ENCODE peak calls at places on chromosome 17, in five cellular contexts. P, E, U, I and Z are unnamed samples.

GRCh38 chr17:72778161-72779151 is 314.0 kb downstream of the SLC39A11 start:
- DNase-seq in E (no peak), P (no peak), U (no peak), I (no peak), Z (no peak)

GRCh38 chr17:58534901-58535421 is 20.5 kb upstream of the MTMR4 start:
- DNase-seq in U (no peak), E (no peak), I (no peak), P (peak), Z (peak)

GRCh38 chr17:56978441-56979090 is 635 bp downstream of the SCPEP1 start:
- DNase-seq in U (no peak), P (peak), E (no peak), I (no peak), Z (no peak)

GRCh38 chr17:10623786-10624338 is 33.2 kb downstream of the MYH3 start:
- DNase-seq in E (no peak), P (no peak), I (no peak), U (no peak), Z (no peak)

GRCh38 chr17:16352303-16352837 is 899 bp downstream of the CENPV start:
- DNase-seq in I (peak), P (peak), U (no peak), E (peak), Z (peak)

GRCh38 chr17:51371732-51372151 is 111.4 kb downstream of the UTP18 start:
- DNase-seq in U (peak), I (peak), P (peak), E (peak), Z (no peak)

GRCh38 chr17:37301288-37301687 is 74.5 kb upstream of the C17orf78 start:
- DNase-seq in E (peak), U (no peak), P (peak), I (no peak), Z (peak)

GRCh38 chr17:29572691-29573557 is 4.4 kb downstream of the TP53I13 start:
- DNase-seq in I (no peak), P (peak), U (peak), E (no peak), Z (no peak)

GRCh38 chr17:72338847-72339790 is 218.3 kb downstream of the SOX9 start:
- DNase-seq in U (peak), P (peak), I (no peak), E (peak), Z (peak)

GRCh38 chr17:65586899-65587298 is 25.5 kb upstream of the AXIN2 start:
- DNase-seq in I (no peak), U (no peak), E (no peak), P (no peak), Z (no peak)

GRCh38 chr17:47172698-47173565 is 16.2 kb downstream of the CDC27 start:
- DNase-seq in U (no peak), I (no peak), E (no peak), P (no peak), Z (peak)

GRCh38 chr17:77909236-77909635 is 49.3 kb upstream of the TNRC6C start:
- DNase-seq in P (no peak), E (no peak), I (no peak), U (no peak), Z (no peak)

GRCh38 chr17:48231995-48232729 is 124.6 kb downstream of the SNX11 start:
- DNase-seq in E (peak), P (no peak), U (no peak), I (peak), Z (no peak)

GRCh38 chr17:7988750-7989178 is 13.7 kb upstream of the GUCY2D start:
- DNase-seq in U (peak), E (peak), P (peak), I (peak), Z (peak)

GRCh38 chr17:8384801-8385335 is 1.9 kb upstream of the RPL26 start:
- DNase-seq in I (no peak), P (peak), U (no peak), E (no peak), Z (peak)

GRCh38 chr17:58969612-58970011 is 137.1 kb downstream of the TRIM37 start:
- DNase-seq in P (no peak), I (no peak), U (no peak), E (no peak), Z (peak)

GRCh38 chr17:61414141-61414935 is 14.7 kb downstream of the TBX2 start:
- DNase-seq in E (no peak), U (peak), I (no peak), P (no peak), Z (no peak)

GRCh38 chr17:61536417-61536955 is 54.5 kb downstream of the NACA2 start:
- DNase-seq in E (no peak), P (peak), I (no peak), U (no peak), Z (no peak)

GRCh38 chr17:57861737-57862409 is 12.0 kb upstream of the MRPS23 start:
- DNase-seq in U (peak), P (peak), I (no peak), E (no peak), Z (no peak)

GRCh38 chr17:80785477-80786178 is 206.0 kb upstream of the CHMP6 start:
- DNase-seq in I (no peak), E (no peak), U (no peak), P (no peak), Z (no peak)

GRCh38 chr17:47708864-47709541 is 15.0 kb downstream of the TBKBP1 start:
- DNase-seq in E (no peak), U (no peak), P (peak), I (no peak), Z (peak)

GRCh38 chr17:55601874-55602364 is 90.7 kb upstream of the SMIM36 start:
- DNase-seq in I (peak), U (no peak), P (peak), E (no peak), Z (peak)

GRCh38 chr17:47884905-47885735 is 10.9 kb upstream of the SP2 start:
- DNase-seq in E (no peak), P (no peak), I (no peak), U (no peak), Z (no peak)

GRCh38 chr17:38464251-38464722 is 36.0 kb downstream of the ARHGAP23 start:
- DNase-seq in P (peak), U (no peak), I (no peak), E (no peak), Z (no peak)

GRCh38 chr17:39916918-39917317 is 1.5 kb downstream of the GSDMB start:
- DNase-seq in I (no peak), U (no peak), E (no peak), P (no peak), Z (no peak)

GRCh38 chr17:55157165-55157564 is 107.6 kb upstream of the HLF start:
- DNase-seq in I (no peak), E (no peak), P (peak), U (no peak), Z (peak)